ENCODE peak calls at places on chromosomes 12 and 14, in ten cellular contexts. R, C, V, M, L, T, Z, A, K and Q are unnamed samples. For H3K4me1, the result is how much of the 10 kb centered on the place peaks cover.

GRCh38 chr12:90979936-90980335 is 24.8 kb downstream of the EPYC start:
- DNase-seq in R (no peak), C (no peak), V (no peak), M (no peak), L (no peak), T (no peak), Z (no peak), A (no peak), K (no peak), Q (no peak)

GRCh38 chr14:95290769-95291440 is 28.8 kb downstream of the CLMN start:
- DNase-seq in R (no peak), C (no peak), V (no peak), M (no peak), L (no peak), T (peak), Z (peak), A (peak), K (peak), Q (peak)

GRCh38 chr12:125185740-125186470 is 120.7 kb downstream of the AACS start:
- DNase-seq in R (peak), C (no peak), V (peak), M (peak), L (peak), T (no peak), Z (peak), A (peak), K (peak), Q (peak)

GRCh38 chr14:54116163-54116562 is 159.5 kb upstream of the BMP4 start:
- DNase-seq in R (no peak), C (no peak), V (no peak), M (no peak), L (no peak), T (no peak), Z (no peak), A (no peak), K (no peak), Q (no peak)

GRCh38 chr14:24146622-24146977 is 190 bp upstream of the PSME2 start:
- DNase-seq in R (peak), C (peak), V (peak), M (peak), L (peak), T (peak), Z (peak), A (peak), K (peak), Q (peak)

GRCh38 chr14:100885196-100886030 is 18.1 kb downstream of the RTL1 start:
- DNase-seq in R (no peak), C (no peak), V (no peak), M (peak), L (no peak), T (no peak), Z (no peak), A (no peak), K (no peak), Q (peak)

GRCh38 chr12:56129210-56129691 is 1.2 kb downstream of the ESYT1 start:
- DNase-seq in R (peak), C (no peak), V (no peak), M (peak), L (peak), T (peak), Z (peak), A (peak), K (peak), Q (peak)

GRCh38 chr12:25959069-25959961 is 833 bp downstream of the RASSF8 start:
- DNase-seq in R (peak), C (no peak), V (no peak), M (peak), L (no peak), T (peak), Z (peak), A (peak), K (peak), Q (peak)

GRCh38 chr14:99273025-99273723 is 1.2 kb upstream of the BCL11B start:
- DNase-seq in R (no peak), C (no peak), V (no peak), M (no peak), L (no peak), T (no peak), Z (peak), A (no peak), K (no peak), Q (peak)

GRCh38 chr14:21589317-21589716 is 9.4 kb upstream of the OR10G3 start:
- DNase-seq in R (no peak), C (no peak), V (no peak), M (no peak), L (no peak), T (no peak), Z (no peak), A (no peak), K (no peak), Q (no peak)

GRCh38 chr12:1375323-1375722 is 219.1 kb downstream of the FBXL14 start:
- DNase-seq in R (no peak), C (no peak), V (no peak), M (no peak), L (no peak), T (no peak), Z (no peak), A (no peak), K (no peak), Q (no peak)

GRCh38 chr12:56980941-56981530 is 23.6 kb upstream of the RDH16 start:
- DNase-seq in R (no peak), C (no peak), V (no peak), M (no peak), L (no peak), T (no peak), Z (no peak), A (no peak), K (no peak), Q (no peak)

GRCh38 chr14:92626041-92626440 is 112.5 kb downstream of the RIN3 start:
- DNase-seq in R (no peak), C (no peak), V (no peak), M (no peak), L (no peak), T (no peak), Z (no peak), A (no peak), K (no peak), Q (no peak)

GRCh38 chr12:71216725-71217579 is 59.2 kb upstream of the TSPAN8 start:
- DNase-seq in R (peak), C (no peak), V (peak), M (no peak), L (peak), T (no peak), Z (peak), A (no peak), K (peak), Q (peak)

GRCh38 chr14:59254911-59255545 is 66.6 kb downstream of the DAAM1 start:
- DNase-seq in R (no peak), C (no peak), V (no peak), M (peak), L (no peak), T (peak), Z (no peak), A (no peak), K (no peak), Q (peak)

GRCh38 chr12:93591137-93591868 is 18.8 kb downstream of the SOCS2 start:
- DNase-seq in R (peak), C (peak), V (peak), M (peak), L (peak), T (peak), Z (peak), A (peak), K (peak), Q (peak)
- H3K4me1 ChIP-seq in R (under half), C (under half), V (under half), M (under half), L (under half), T (under half), Z (under half), A (under half), K (under half), Q (under half)

DNA sequence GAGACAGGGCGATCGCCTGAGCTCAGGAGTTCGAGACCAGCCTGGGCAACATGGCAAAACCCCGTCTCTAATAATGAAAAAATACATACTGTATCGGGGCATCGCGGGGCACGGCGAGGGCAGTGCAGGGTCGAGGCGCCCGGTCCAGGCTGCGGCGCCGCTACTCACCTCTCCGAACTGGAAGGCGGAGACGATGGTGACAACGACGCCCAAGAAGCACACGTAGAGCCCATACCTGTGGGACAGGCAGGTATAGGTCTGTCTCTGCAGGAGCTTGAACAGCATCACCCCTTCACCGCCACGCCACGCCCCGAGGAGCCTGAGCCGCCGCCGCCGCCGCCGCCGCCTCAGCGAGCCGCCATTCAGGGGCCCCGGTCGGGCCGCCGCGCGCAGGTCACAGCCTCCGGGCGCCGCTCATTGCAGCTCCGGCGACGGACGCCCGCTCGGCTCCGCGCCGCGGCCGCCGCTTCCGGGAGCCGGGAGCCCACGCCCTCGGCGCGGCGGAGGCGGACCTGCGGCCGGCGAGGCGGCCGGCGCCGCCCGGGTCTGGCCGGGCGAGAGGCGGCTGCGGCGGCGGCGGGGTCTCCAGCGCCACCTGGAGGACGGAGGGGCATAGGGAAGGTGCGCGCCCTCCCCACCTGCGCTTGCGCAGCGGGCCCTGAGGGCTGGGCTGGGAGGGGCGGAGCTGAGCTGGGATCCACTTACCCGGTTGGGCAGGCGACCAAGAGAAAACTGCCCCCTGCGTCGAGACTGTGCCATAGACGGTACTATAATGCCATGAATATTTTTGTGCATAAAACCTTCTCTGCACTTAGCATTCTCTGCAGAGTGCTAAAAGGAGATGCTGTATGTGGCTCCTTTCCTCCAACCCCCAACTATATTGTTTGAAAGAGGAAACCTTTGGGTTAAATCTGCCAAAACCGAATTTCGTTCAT is at the start of gene GNPTAB:
- DNase-seq in R (peak), C (peak), V (peak), M (peak), L (peak), T (peak), Z (peak), A (peak), K (peak), Q (peak)
- TF ChIP-seq POLR2A in R (peak), C (peak), V (peak), M (no peak), L (no peak), T (peak), Z (no peak), A (no peak), K (no peak), Q (peak)

GRCh38 chr12:4814485-4814884 is 94.3 kb downstream of the GALNT8 start:
- DNase-seq in R (no peak), C (no peak), V (no peak), M (no peak), L (no peak), T (no peak), Z (no peak), A (no peak), K (no peak), Q (no peak)

GRCh38 chr12:4819654-4820053 is 90.1 kb upstream of the KCNA1 start:
- DNase-seq in R (no peak), C (no peak), V (no peak), M (no peak), L (no peak), T (no peak), Z (no peak), A (no peak), K (no peak), Q (no peak)

GRCh38 chr12:4816776-4817530 is 92.8 kb upstream of the KCNA1 start:
- DNase-seq in R (no peak), C (no peak), V (no peak), M (no peak), L (no peak), T (no peak), Z (no peak), A (no peak), K (no peak), Q (no peak)

GRCh38 chr12:4821000-4821399 is 88.7 kb upstream of the KCNA1 start:
- DNase-seq in R (no peak), C (no peak), V (no peak), M (no peak), L (no peak), T (no peak), Z (no peak), A (no peak), K (no peak), Q (no peak)

GRCh38 chr12:4817813-4818212 is 91.9 kb upstream of the KCNA1 start:
- DNase-seq in R (no peak), C (no peak), V (no peak), M (no peak), L (no peak), T (no peak), Z (no peak), A (no peak), K (no peak), Q (no peak)
- H3K4me1 ChIP-seq in R (under half), C (under half), V (under half), M (under half), L (under half), T (under half), Z (under half), A (under half), K (under half), Q (under half)

GRCh38 chr12:53482626-53483165 is 16.6 kb downstream of the MAP3K12 start:
- DNase-seq in R (no peak), C (no peak), V (no peak), M (peak), L (peak), T (peak), Z (no peak), A (no peak), K (no peak), Q (no peak)
- TF ChIP-seq POLR2A in R (no peak), C (no peak), V (no peak), M (no peak), L (peak), T (no peak), Z (no peak), A (no peak), K (no peak), Q (no peak)

DNA sequence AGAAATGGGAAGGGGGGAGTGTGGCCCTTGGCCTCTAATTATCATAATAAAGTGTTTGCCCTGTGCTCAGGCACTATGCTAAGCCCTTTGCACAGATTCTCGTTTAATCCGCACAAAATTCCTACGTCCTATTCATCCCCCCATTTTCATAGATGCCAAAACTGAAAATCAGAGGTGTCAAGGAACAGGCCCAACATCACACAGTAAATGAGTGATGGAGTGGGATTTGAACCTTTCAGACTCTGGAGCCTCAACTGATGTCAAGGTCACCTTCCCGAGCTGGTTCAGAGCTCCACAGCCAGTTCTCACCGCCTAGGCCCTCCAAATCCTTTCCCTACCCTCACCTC is 80.7 kb downstream of the IRF2BPL start:
- DNase-seq in R (no peak), C (no peak), V (no peak), M (no peak), L (no peak), T (no peak), Z (no peak), A (no peak), K (no peak), Q (no peak)
- H3K4me1 ChIP-seq in R (under half), C (under half), V (half or more), M (under half), L (under half), T (under half), Z (under half), A (under half), K (under half), Q (under half)

GRCh38 chr12:51866324-51866723 is 17.8 kb upstream of the FIGNL2 start:
- DNase-seq in R (no peak), C (no peak), V (no peak), M (no peak), L (no peak), T (no peak), Z (no peak), A (no peak), K (no peak), Q (no peak)

GRCh38 chr12:51865470-51865745 is 16.9 kb upstream of the FIGNL2 start:
- DNase-seq in R (no peak), C (no peak), V (no peak), M (no peak), L (no peak), T (no peak), Z (no peak), A (no peak), K (no peak), Q (no peak)

GRCh38 chr12:51866762-51867161 is 18.2 kb upstream of the FIGNL2 start:
- DNase-seq in R (no peak), C (no peak), V (no peak), M (no peak), L (no peak), T (no peak), Z (no peak), A (no peak), K (no peak), Q (no peak)

GRCh38 chr12:51864701-51865469 is 16.4 kb upstream of the FIGNL2 start:
- DNase-seq in R (no peak), C (no peak), V (no peak), M (no peak), L (no peak), T (no peak), Z (no peak), A (no peak), K (no peak), Q (no peak)

GRCh38 chr12:51865757-51866270 is 17.3 kb upstream of the FIGNL2 start:
- DNase-seq in R (no peak), C (no peak), V (no peak), M (no peak), L (no peak), T (no peak), Z (no peak), A (no peak), K (no peak), Q (no peak)
- TF ChIP-seq POLR2A in R (no peak), C (no peak), V (no peak), M (no peak), L (no peak), T (no peak), Z (no peak), A (no peak), K (no peak), Q (no peak)

GRCh38 chr12:6824085-6824800 is 2.6 kb downstream of the GPR162 start:
- DNase-seq in R (no peak), C (no peak), V (no peak), M (no peak), L (no peak), T (no peak), Z (no peak), A (no peak), K (no peak), Q (peak)

GRCh38 chr12:6823161-6824084 is 1.8 kb downstream of the GPR162 start:
- DNase-seq in R (no peak), C (no peak), V (no peak), M (no peak), L (no peak), T (no peak), Z (no peak), A (no peak), K (no peak), Q (no peak)

GRCh38 chr12:6825398-6826124 is 2.6 kb upstream of the P3H3 start:
- DNase-seq in R (peak), C (no peak), V (peak), M (peak), L (peak), T (peak), Z (peak), A (peak), K (peak), Q (peak)

GRCh38 chr12:6826125-6826733 is 2.0 kb upstream of the P3H3 start:
- DNase-seq in R (no peak), C (no peak), V (no peak), M (no peak), L (no peak), T (no peak), Z (no peak), A (no peak), K (no peak), Q (no peak)

GRCh38 chr12:6824962-6825381 is 3.2 kb upstream of the P3H3 start:
- DNase-seq in R (no peak), C (no peak), V (no peak), M (no peak), L (no peak), T (no peak), Z (no peak), A (no peak), K (no peak), Q (no peak)
- H3K4me1 ChIP-seq in R (under half), C (under half), V (half or more), M (half or more), L (under half), T (under half), Z (under half), A (under half), K (under half), Q (under half)

GRCh38 chr12:11854011-11854499 is 204.6 kb downstream of the ETV6 start:
- DNase-seq in R (no peak), C (no peak), V (no peak), M (no peak), L (no peak), T (no peak), Z (no peak), A (no peak), K (no peak), Q (no peak)
- TF ChIP-seq POLR2A in R (no peak), C (no peak), V (no peak), M (no peak), L (no peak), T (no peak), Z (no peak), A (no peak), K (no peak), Q (no peak)

DNA sequence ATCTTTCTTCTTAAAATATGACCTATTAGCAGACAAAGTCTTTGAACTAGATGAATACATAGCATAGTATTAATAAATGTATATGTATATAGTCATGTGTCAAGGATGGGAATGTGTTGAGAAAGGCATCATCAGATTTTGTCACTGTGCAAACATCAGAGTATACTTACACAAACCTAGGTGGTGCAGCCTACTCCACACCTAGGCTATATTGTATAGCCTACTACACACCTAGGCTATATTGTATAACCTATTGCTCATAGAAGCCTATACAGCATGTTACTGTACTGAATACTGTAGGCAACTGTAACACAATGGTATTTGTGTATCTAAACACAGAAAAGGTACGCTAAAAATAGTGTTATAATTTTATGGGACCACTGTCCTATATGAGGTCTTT is 47.6 kb downstream of the PTPN21 start:
- DNase-seq in R (no peak), C (no peak), V (no peak), M (no peak), L (no peak), T (no peak), Z (no peak), A (no peak), K (no peak), Q (no peak)
- H3K4me1 ChIP-seq in R (under half), C (under half), V (under half), M (under half), L (under half), T (under half), Z (under half), A (under half), K (under half), Q (under half)

GRCh38 chr12:109475121-109475520 is 2.0 kb downstream of the KCTD10 start:
- DNase-seq in R (no peak), C (no peak), V (no peak), M (no peak), L (no peak), T (no peak), Z (no peak), A (no peak), K (no peak), Q (no peak)

GRCh38 chr12:109477963-109478315 is 505 bp downstream of the UBE3B start:
- DNase-seq in R (no peak), C (no peak), V (no peak), M (no peak), L (no peak), T (no peak), Z (no peak), A (no peak), K (no peak), Q (no peak)

GRCh38 chr12:109476807-109477184 is 304 bp downstream of the KCTD10 start:
- DNase-seq in R (no peak), C (no peak), V (no peak), M (no peak), L (no peak), T (no peak), Z (no peak), A (no peak), K (no peak), Q (no peak)

GRCh38 chr12:109475993-109476806 is 900 bp downstream of the KCTD10 start:
- DNase-seq in R (no peak), C (no peak), V (no peak), M (no peak), L (no peak), T (no peak), Z (no peak), A (no peak), K (no peak), Q (no peak)

GRCh38 chr12:109477185-109477962 is at the start of the genes KCTD10 and UBE3B:
- DNase-seq in R (peak), C (peak), V (peak), M (peak), L (peak), T (peak), Z (peak), A (peak), K (peak), Q (peak)
- TF ChIP-seq POLR2A in R (peak), C (peak), V (peak), M (peak), L (peak), T (peak), Z (peak), A (no peak), K (peak), Q (peak)